ENCODE peak calls at places on chromosome 1, in seven cellular contexts. P is KBM-7; M is iPS-NIHi11; R is CD8-positive, alpha-beta memory T cell; W is activated T-helper 1 cell treated with anti-CD3 and anti-CD28 coated beads, Interleukin-12 subunit alpha, Interleukin-12 subunit beta, Interleukin-2, Interleukin-4 antibody, amounts not matched to agents 30 ng/mL and 10 ng/mL and 1 ng/mL, durations not matched to agents 14 hours and 24 hours and 36 hours; T is NK-92 treated with Interleukin-12 subunit alpha and Interleukin-12 subunit beta, amount 100 ng/mL, for 24 hours; V is choroid plexus epithelial cell. J is an unnamed sample.

GRCh38 chr1:55860816-55861519 is 645.8 kb upstream of the USP24 start:
- DNase-seq in P (no peak), M (peak), R (no peak), W (no peak), T (no peak), V (peak), J (no peak)

GRCh38 chr1:208654241-208654640 is 410.1 kb upstream of the PLXNA2 start:
- DNase-seq in P (peak), M (peak), R (no peak), W (no peak), T (no peak), V (peak), J (peak)

GRCh38 chr1:155877945-155878344 is 18.6 kb downstream of the SYT11 start:
- DNase-seq in P (no peak), M (no peak), R (no peak), W (no peak), T (no peak), V (no peak), J (no peak)

GRCh38 chr1:17170571-17170970 is 34.4 kb upstream of the PADI1 start:
- DNase-seq in P (no peak), M (no peak), R (no peak), W (no peak), T (no peak), V (peak), J (no peak)

GRCh38 chr1:9729523-9729922 is 78.0 kb downstream of the PIK3CD start:
- DNase-seq in P (no peak), M (no peak), R (no peak), W (no peak), T (no peak), V (no peak), J (no peak)

GRCh38 chr1:29682171-29682917 is 446.0 kb downstream of the PTPRU start:
- DNase-seq in P (no peak), M (no peak), R (no peak), W (no peak), T (no peak), V (no peak), J (no peak)

GRCh38 chr1:67679691-67680090 is 5.3 kb upstream of the GADD45A start:
- DNase-seq in P (no peak), M (no peak), R (no peak), W (no peak), T (no peak), V (no peak), J (no peak)

GRCh38 chr1:46749921-46750404 is 31.0 kb upstream of the EFCAB14 start:
- DNase-seq in P (no peak), M (no peak), R (no peak), W (no peak), T (no peak), V (no peak), J (no peak)

GRCh38 chr1:226903819-226904710 is 33.6 kb downstream of the PSEN2 start:
- DNase-seq in P (no peak), M (no peak), R (no peak), W (no peak), T (no peak), V (peak), J (no peak)

GRCh38 chr1:194534784-194535183 is 1348.4 kb upstream of the B3GALT2 start:
- DNase-seq in P (no peak), M (no peak), R (no peak), W (no peak), T (no peak), V (no peak), J (no peak)

GRCh38 chr1:34597877-34598514 is 156.9 kb upstream of the GJB5 start:
- DNase-seq in P (peak), M (peak), R (peak), W (peak), T (peak), V (peak), J (peak)

GRCh38 chr1:34750610-34751009 is 4.2 kb upstream of the GJB5 start:
- DNase-seq in P (no peak), M (no peak), R (peak), W (no peak), T (no peak), V (no peak), J (no peak)

GRCh38 chr1:44423706-44424546 is 18.9 kb downstream of the RNF220 start:
- DNase-seq in P (peak), M (peak), R (no peak), W (no peak), T (no peak), V (peak), J (no peak)

GRCh38 chr1:206734499-206735142 is 36.0 kb upstream of the IL19 start:
- DNase-seq in P (peak), M (peak), R (peak), W (peak), T (peak), V (peak), J (peak)

GRCh38 chr1:35565742-35566133 is 7.4 kb upstream of the TFAP2E start:
- DNase-seq in P (no peak), M (no peak), R (no peak), W (no peak), T (no peak), V (no peak), J (no peak)

GRCh38 chr1:156050376-156050775 is 3.2 kb downstream of the UBQLN4 start:
- DNase-seq in P (no peak), M (no peak), R (no peak), W (no peak), T (no peak), V (no peak), J (no peak)

GRCh38 chr1:63917571-63918394 is 144.0 kb downstream of the ROR1 start:
- DNase-seq in P (peak), M (peak), R (no peak), W (no peak), T (no peak), V (peak), J (peak)

GRCh38 chr1:15671430-15671829 is 12.7 kb upstream of the PLEKHM2 start:
- DNase-seq in P (no peak), M (no peak), R (no peak), W (no peak), T (no peak), V (no peak), J (no peak)

GRCh38 chr1:91502882-91503184 is 2.2 kb downstream of the CDC7 start:
- DNase-seq in P (peak), M (no peak), R (no peak), W (no peak), T (no peak), V (peak), J (no peak)

GRCh38 chr1:183444243-183444642 is 26.1 kb upstream of the NMNAT2 start:
- DNase-seq in P (no peak), M (peak), R (no peak), W (no peak), T (no peak), V (peak), J (no peak)

GRCh38 chr1:110309139-110309538 is 30.0 kb upstream of the RBM15 start:
- DNase-seq in P (no peak), M (no peak), R (no peak), W (no peak), T (no peak), V (peak), J (no peak)

GRCh38 chr1:29055160-29055559 is 68.5 kb downstream of the TMEM200B start:
- DNase-seq in P (no peak), M (no peak), R (no peak), W (no peak), T (no peak), V (peak), J (no peak)

GRCh38 chr1:183577897-183578470 is 12.3 kb downstream of the NCF2 start:
- DNase-seq in P (peak), M (no peak), R (no peak), W (no peak), T (no peak), V (no peak), J (no peak)

GRCh38 chr1:44881011-44881632 is 38.1 kb upstream of the PTCH2 start:
- DNase-seq in P (no peak), M (no peak), R (no peak), W (no peak), T (no peak), V (peak), J (no peak)

GRCh38 chr1:226945106-226945857 is 5.2 kb downstream of the COQ8A start:
- DNase-seq in P (no peak), M (peak), R (no peak), W (no peak), T (no peak), V (no peak), J (no peak)

J was measured in HEK293T.